ENCODE peak calls at places on chromosomes 13 and 19, in six cellular contexts. P, Z, U, H, A and D are unnamed samples.

GRCh38 chr19:33767898-33768413 is 28.7 kb upstream of the KCTD15 start:
- DNase-seq in P (no peak), Z (peak), U (no peak), H (no peak), A (peak), D (peak)

GRCh38 chr13:67122251-67122650 is 107.9 kb downstream of the PCDH9 start:
- DNase-seq in P (no peak), Z (no peak), U (no peak), H (no peak), A (no peak), D (no peak)

GRCh38 chr19:18388328-18389094 is 2.6 kb downstream of the GDF15 start:
- DNase-seq in P (peak), Z (peak), U (peak), H (peak), A (peak), D (no peak)

GRCh38 chr13:26482451-26483197 is 74.9 kb upstream of the WASF3 start:
- DNase-seq in P (peak), Z (peak), U (peak), H (peak), A (peak), D (peak)

GRCh38 chr19:5048727-5049553 is 80.0 kb downstream of the KDM4B start:
- DNase-seq in P (peak), Z (no peak), U (no peak), H (peak), A (peak), D (peak)

GRCh38 chr13:111337206-111337605 is 16.8 kb downstream of the TEX29 start:
- DNase-seq in P (no peak), Z (no peak), U (no peak), H (no peak), A (peak), D (peak)

GRCh38 chr13:25930655-25931054 is 121.2 kb downstream of the SHISA2 start:
- DNase-seq in P (no peak), Z (no peak), U (no peak), H (no peak), A (no peak), D (no peak)

GRCh38 chr13:79392882-79393563 is 13.0 kb downstream of the RBM26 start:
- DNase-seq in P (no peak), Z (no peak), U (no peak), H (no peak), A (peak), D (peak)

GRCh38 chr13:53343345-53343744 is 314.7 kb downstream of the OLFM4 start:
- DNase-seq in P (no peak), Z (no peak), U (peak), H (no peak), A (no peak), D (no peak)